ENCODE peak calls at places on chromosome 14, in six cellular contexts. C is stimulated activated CD8-positive, alpha-beta memory T cell treated with anti-CD3 and anti-CD28 coated beads, Interleukin-4, amount 100 ng/mL, for 24 hours; L is OCI-M1; N is stimulated activated CD4-positive, alpha-beta T cell treated with anti-CD3 and anti-CD28 coated beads, Interleukin-12 subunit alpha, Interleukin-12 subunit beta, amount 100 ng/mL, for 4 hours; O is activated naive CD8-positive, alpha-beta T cell treated with anti-CD3 and anti-CD28 coated beads, Interleukin-2, amount 50 U/mL, for 24 hours; V is body of pancreas. X is an unnamed sample.

GRCh38 chr14:52069617-52070431 is 965 bp upstream of the NID2 start:
- DNase-seq in C (no peak), V (peak; percentile 32), L (no peak), O (peak; percentile 40), N (no peak), X (peak; percentile 36)

GRCh38 chr14:95361373-95362179 is 41.9 kb upstream of the CLMN start:
- DNase-seq in V (peak; percentile 71), C (peak; percentile 11), L (peak; percentile 13), N (peak; percentile 31), O (peak; percentile 55), X (peak; percentile 49)

GRCh38 chr14:61911534-61911933 is 149.3 kb downstream of the SNAPC1 start:
- DNase-seq in C (no peak), V (no peak), N (no peak), O (no peak), L (no peak), X (no peak)

GRCh38 chr14:69323266-69323966 is 63.5 kb downstream of the GALNT16 start:
- DNase-seq in V (peak; percentile 1), N (no peak), L (no peak), O (no peak), C (no peak), X (no peak)

GRCh38 chr14:26132061-26132460 is 465.8 kb downstream of the NOVA1 start:
- DNase-seq in L (no peak), N (no peak), C (no peak), V (no peak), O (no peak), X (no peak)

GRCh38 chr14:99699861-99700260 is 15.8 kb downstream of the CYP46A1 start:
- DNase-seq in L (no peak), C (no peak), N (no peak), O (no peak), V (no peak), X (no peak)

GRCh38 chr14:64708148-64709004 is 4.2 kb downstream of the PLEKHG3 start:
- DNase-seq in O (no peak), V (peak; percentile 82), N (no peak), L (peak; percentile 75), C (no peak), X (no peak)

GRCh38 chr14:78967111-78967809 is 797.1 kb downstream of the NRXN3 start:
- DNase-seq in C (no peak), O (no peak), N (no peak), V (no peak), L (no peak), X (no peak)

GRCh38 chr14:103140316-103141109 is 17.3 kb downstream of the TNFAIP2 start:
- DNase-seq in V (no peak), N (no peak), C (no peak), O (no peak), L (peak; percentile 36), X (no peak)

GRCh38 chr14:75537071-75537470 is 14.8 kb downstream of the BATF start:
- DNase-seq in V (no peak), L (no peak), O (no peak), C (no peak), N (no peak), X (no peak)

GRCh38 chr14:87187787-87188186 is 805.2 kb downstream of the GALC start:
- DNase-seq in O (no peak), V (no peak), C (no peak), N (no peak), L (no peak), X (no peak)

GRCh38 chr14:60212503-60213371 is 36.3 kb upstream of the PPM1A start:
- DNase-seq in V (no peak), C (no peak), L (no peak), O (no peak), N (no peak), X (no peak)

GRCh38 chr14:103862393-103862782 is 15.0 kb upstream of the PPP1R13B start:
- DNase-seq in O (no peak), C (no peak), V (no peak), N (no peak), L (peak; percentile 28), X (no peak)

GRCh38 chr14:104187931-104188726 is 49.7 kb downstream of the KIF26A start:
- DNase-seq in N (no peak), O (no peak), L (no peak), V (no peak), C (no peak), X (no peak)

GRCh38 chr14:69760810-69761209 is 6.1 kb upstream of the SRSF5 start:
- DNase-seq in N (no peak), V (no peak), O (no peak), L (peak; percentile 33), C (no peak), X (no peak)

X was measured in activated CD8-positive, alpha-beta T cell treated with anti-CD3 and anti-CD28 coated beads for 36 hours.